ENCODE peak calls at places on chromosomes 4 and X, in five cellular contexts. One of them, this sample, is unnamed.

GRCh38 chrX:47080215-47080914 is 2.1 kb downstream of the RGN start:
- DNase-seq in astrocyte of the spinal cord: no peak
- DNase-seq in retinal pigment epithelial cell: no peak
- DNase-seq in hepatocyte: no peak
- DNase-seq in IMR-90: no peak
- DNase-seq in this sample: no peak

GRCh38 chrX:107324493-107325310 is 118.3 kb downstream of the DNAAF6 start:
- DNase-seq in astrocyte of the spinal cord: peak
- DNase-seq in retinal pigment epithelial cell: peak
- DNase-seq in hepatocyte: peak
- DNase-seq in IMR-90: peak
- DNase-seq in this sample: peak

GRCh38 chrX:40108084-40108958 is 10.6 kb upstream of the BCOR start:
- DNase-seq in astrocyte of the spinal cord: peak
- DNase-seq in retinal pigment epithelial cell: no peak
- DNase-seq in hepatocyte: peak
- DNase-seq in IMR-90: no peak
- DNase-seq in this sample: no peak

GRCh38 chr4:94076498-94076897 is 131.2 kb upstream of the SMARCAD1 start:
- DNase-seq in astrocyte of the spinal cord: no peak
- DNase-seq in retinal pigment epithelial cell: no peak
- DNase-seq in hepatocyte: no peak
- DNase-seq in IMR-90: no peak
- DNase-seq in this sample: no peak

GRCh38 chr4:3521621-3522325 is 10.4 kb downstream of the LRPAP1 start:
- DNase-seq in astrocyte of the spinal cord: no peak
- DNase-seq in retinal pigment epithelial cell: no peak
- DNase-seq in hepatocyte: no peak
- DNase-seq in IMR-90: no peak
- DNase-seq in this sample: no peak

GRCh38 chr4:3661989-3662388 is 104.2 kb upstream of the ADRA2C start:
- DNase-seq in astrocyte of the spinal cord: no peak
- DNase-seq in retinal pigment epithelial cell: no peak
- DNase-seq in hepatocyte: no peak
- DNase-seq in IMR-90: no peak
- DNase-seq in this sample: no peak

GRCh38 chr4:163649557-163650091 is 155.1 kb downstream of the TMA16 start:
- DNase-seq in astrocyte of the spinal cord: no peak
- DNase-seq in retinal pigment epithelial cell: no peak
- DNase-seq in hepatocyte: no peak
- DNase-seq in IMR-90: no peak
- DNase-seq in this sample: no peak

GRCh38 chr4:1090036-1090435 is 23.3 kb downstream of the RNF212 start:
- DNase-seq in astrocyte of the spinal cord: no peak
- DNase-seq in retinal pigment epithelial cell: no peak
- DNase-seq in hepatocyte: no peak
- DNase-seq in IMR-90: no peak
- DNase-seq in this sample: no peak

GRCh38 chrX:155094468-155095061 is 23.3 kb downstream of the BRCC3 start:
- DNase-seq in astrocyte of the spinal cord: peak
- DNase-seq in retinal pigment epithelial cell: no peak
- DNase-seq in hepatocyte: peak
- DNase-seq in IMR-90: peak
- DNase-seq in this sample: peak

GRCh38 chrX:110563276-110563675 is 204.6 kb downstream of the RTL9 start:
- DNase-seq in astrocyte of the spinal cord: peak
- DNase-seq in retinal pigment epithelial cell: no peak
- DNase-seq in hepatocyte: no peak
- DNase-seq in IMR-90: no peak
- DNase-seq in this sample: no peak

GRCh38 chr4:175787948-175788347 is 24.1 kb downstream of the GPM6A start:
- DNase-seq in astrocyte of the spinal cord: no peak
- DNase-seq in retinal pigment epithelial cell: no peak
- DNase-seq in hepatocyte: no peak
- DNase-seq in IMR-90: no peak
- DNase-seq in this sample: no peak

GRCh38 chrX:106581856-106582255 is 29.9 kb upstream of the RADX start:
- DNase-seq in astrocyte of the spinal cord: no peak
- DNase-seq in retinal pigment epithelial cell: no peak
- DNase-seq in hepatocyte: no peak
- DNase-seq in IMR-90: no peak
- DNase-seq in this sample: no peak

GRCh38 chr4:137819964-137820383 is 287.7 kb upstream of the PCDH18 start:
- DNase-seq in astrocyte of the spinal cord: peak
- DNase-seq in retinal pigment epithelial cell: peak
- DNase-seq in hepatocyte: peak
- DNase-seq in IMR-90: peak
- DNase-seq in this sample: peak

GRCh38 chr4:114924311-114924710 is 189.1 kb downstream of the NDST4 start:
- DNase-seq in astrocyte of the spinal cord: peak
- DNase-seq in retinal pigment epithelial cell: no peak
- DNase-seq in hepatocyte: no peak
- DNase-seq in IMR-90: no peak
- DNase-seq in this sample: no peak

GRCh38 chrX:71543316-71543715 is 10.4 kb downstream of the OGT start:
- DNase-seq in astrocyte of the spinal cord: peak
- DNase-seq in retinal pigment epithelial cell: peak
- DNase-seq in hepatocyte: peak
- DNase-seq in IMR-90: peak
- DNase-seq in this sample: peak

GRCh38 chrX:71542825-71543224 is 9.9 kb downstream of the OGT start:
- DNase-seq in astrocyte of the spinal cord: no peak
- DNase-seq in retinal pigment epithelial cell: no peak
- DNase-seq in hepatocyte: no peak
- DNase-seq in IMR-90: no peak
- DNase-seq in this sample: no peak

GRCh38 chrX:71542411-71542810 is 9.5 kb downstream of the OGT start:
- DNase-seq in astrocyte of the spinal cord: peak
- DNase-seq in retinal pigment epithelial cell: no peak
- DNase-seq in hepatocyte: no peak
- DNase-seq in IMR-90: peak
- DNase-seq in this sample: peak

GRCh38 chrX:71541546-71542022 is 8.7 kb downstream of the OGT start:
- DNase-seq in astrocyte of the spinal cord: peak
- DNase-seq in retinal pigment epithelial cell: no peak
- DNase-seq in hepatocyte: no peak
- DNase-seq in IMR-90: peak
- DNase-seq in this sample: peak

GRCh38 chrX:71540801-71541545 is 8.1 kb downstream of the OGT start:
- DNase-seq in astrocyte of the spinal cord: no peak
- DNase-seq in retinal pigment epithelial cell: no peak
- DNase-seq in hepatocyte: no peak
- DNase-seq in IMR-90: no peak
- DNase-seq in this sample: no peak
- H3K4me3 ChIP-seq in astrocyte of the spinal cord: no peak
- H3K4me3 ChIP-seq in retinal pigment epithelial cell: no peak
- H3K4me3 ChIP-seq in hepatocyte: no peak
- H3K4me3 ChIP-seq in IMR-90: no peak
- H3K4me3 ChIP-seq in this sample: no peak

DNA sequence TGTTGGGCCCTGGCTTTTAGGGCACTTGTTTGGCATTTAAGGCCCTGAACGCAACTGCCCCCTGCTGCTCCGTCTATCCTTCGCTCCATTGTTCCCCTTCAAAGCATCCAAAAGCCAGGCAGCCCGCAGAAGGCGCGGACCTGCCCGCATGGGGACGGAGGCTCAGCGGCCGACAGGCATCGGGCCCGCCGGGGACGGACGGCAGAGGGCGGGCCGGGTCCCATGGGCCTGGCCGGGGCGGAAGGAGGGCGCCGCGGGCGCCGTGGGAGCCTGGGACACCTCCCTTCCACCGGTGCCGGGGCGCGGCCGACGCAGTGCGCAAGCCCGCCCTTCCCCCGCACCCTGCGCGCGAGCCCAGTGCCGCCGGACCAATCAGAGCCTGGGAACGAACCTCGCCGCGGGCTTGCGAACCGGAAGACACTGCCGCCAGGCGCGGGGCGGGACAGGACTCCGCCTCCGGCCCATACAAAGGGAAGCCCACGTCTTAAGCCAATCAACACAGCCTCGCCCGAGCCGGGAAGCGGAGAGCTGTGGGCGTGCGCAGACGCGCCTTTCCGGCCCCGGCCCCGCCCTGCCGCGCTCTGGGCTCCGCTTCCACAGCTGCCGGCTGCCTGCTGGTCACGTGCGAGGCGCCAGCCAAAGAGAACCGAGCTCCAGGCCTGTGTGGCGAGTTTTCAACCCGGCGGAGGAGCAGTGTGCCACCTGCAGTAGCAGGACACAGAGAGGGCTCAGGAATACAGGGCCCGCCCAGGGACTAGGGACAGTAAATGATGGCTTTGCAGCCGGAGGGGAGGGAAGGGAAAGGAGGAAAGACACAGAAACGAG is 2.1 kb upstream of the ARHGAP4 start:
- DNase-seq in astrocyte of the spinal cord: peak
- DNase-seq in retinal pigment epithelial cell: peak
- DNase-seq in hepatocyte: peak
- DNase-seq in IMR-90: peak
- DNase-seq in this sample: peak
- TF ChIP-seq CTCF in astrocyte of the spinal cord: peak
- TF ChIP-seq CTCF in retinal pigment epithelial cell: peak
- TF ChIP-seq CTCF in hepatocyte: peak
- TF ChIP-seq CTCF in IMR-90: no peak
- TF ChIP-seq CTCF in this sample: no peak

GRCh38 chrX:71107245-71107644 is 705 bp upstream of the CXorf65 start:
- DNase-seq in astrocyte of the spinal cord: no peak
- DNase-seq in retinal pigment epithelial cell: no peak
- DNase-seq in hepatocyte: no peak
- DNase-seq in IMR-90: no peak
- DNase-seq in this sample: no peak

GRCh38 chrX:71111141-71111843 is at the start of gene IL2RG:
- DNase-seq in astrocyte of the spinal cord: no peak
- DNase-seq in retinal pigment epithelial cell: no peak
- DNase-seq in hepatocyte: peak
- DNase-seq in IMR-90: no peak
- DNase-seq in this sample: no peak

GRCh38 chrX:71107762-71108360 is 1.3 kb upstream of the CXorf65 start:
- DNase-seq in astrocyte of the spinal cord: no peak
- DNase-seq in retinal pigment epithelial cell: no peak
- DNase-seq in hepatocyte: no peak
- DNase-seq in IMR-90: no peak
- DNase-seq in this sample: no peak

GRCh38 chrX:71117358-71117757 is 1.0 kb upstream of the MED12 start:
- DNase-seq in astrocyte of the spinal cord: no peak
- DNase-seq in retinal pigment epithelial cell: no peak
- DNase-seq in hepatocyte: no peak
- DNase-seq in IMR-90: no peak
- DNase-seq in this sample: no peak

GRCh38 chrX:71111851-71112468 is 583 bp upstream of the IL2RG start:
- DNase-seq in astrocyte of the spinal cord: no peak
- DNase-seq in retinal pigment epithelial cell: no peak
- DNase-seq in hepatocyte: no peak
- DNase-seq in IMR-90: no peak
- DNase-seq in this sample: no peak
- H3K4me3 ChIP-seq in astrocyte of the spinal cord: no peak
- H3K4me3 ChIP-seq in retinal pigment epithelial cell: no peak
- H3K4me3 ChIP-seq in hepatocyte: no peak
- H3K4me3 ChIP-seq in IMR-90: no peak
- H3K4me3 ChIP-seq in this sample: no peak

DNA sequence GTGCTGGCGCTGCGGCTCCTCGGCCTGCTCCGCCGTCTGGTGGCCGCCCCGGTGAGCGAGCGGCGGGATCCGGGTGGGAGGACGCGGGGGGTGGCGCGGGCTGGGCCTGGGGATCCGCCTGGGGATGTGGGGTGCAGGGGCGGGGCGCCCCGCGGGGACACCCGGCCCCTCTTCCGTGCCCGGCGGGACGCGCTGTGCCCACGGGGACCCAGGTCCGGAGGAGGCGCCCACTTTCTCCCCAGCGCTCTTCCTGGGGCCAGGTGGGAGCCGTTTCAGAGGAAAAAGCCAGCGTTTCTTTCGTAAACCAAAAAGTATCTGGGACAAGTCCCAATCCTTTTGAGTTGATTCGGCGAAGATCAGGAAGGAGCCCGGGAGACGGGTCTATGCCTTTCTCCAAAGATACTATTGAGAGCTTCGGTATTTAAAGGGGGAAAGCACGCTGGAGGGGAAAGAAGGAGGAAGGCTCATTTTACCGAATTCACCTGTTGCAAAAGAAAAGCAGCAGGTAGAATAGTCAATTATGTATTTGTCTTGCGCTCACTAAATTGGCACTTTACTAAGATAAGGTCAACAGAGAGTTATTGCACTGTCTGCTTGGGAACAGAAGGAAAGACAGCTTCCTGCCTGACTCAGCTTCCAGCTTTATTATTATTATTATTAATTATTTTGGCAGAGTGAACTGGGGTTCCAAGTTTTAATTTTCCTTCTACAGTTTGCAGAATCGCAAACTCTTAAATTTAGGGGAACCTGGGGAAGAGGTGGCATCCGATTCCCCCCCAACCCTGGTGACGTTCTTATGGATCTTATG is 81.5 kb upstream of the CD99 start:
- DNase-seq in astrocyte of the spinal cord: peak
- DNase-seq in retinal pigment epithelial cell: no peak
- DNase-seq in hepatocyte: no peak
- DNase-seq in IMR-90: peak
- DNase-seq in this sample: peak
- TF ChIP-seq CTCF in astrocyte of the spinal cord: no peak
- TF ChIP-seq CTCF in retinal pigment epithelial cell: no peak
- TF ChIP-seq CTCF in hepatocyte: peak
- TF ChIP-seq CTCF in IMR-90: no peak
- TF ChIP-seq CTCF in this sample: no peak

GRCh38 chrX:46015653-46016052 is 529.6 kb downstream of the ZNF674 start:
- DNase-seq in astrocyte of the spinal cord: no peak
- DNase-seq in retinal pigment epithelial cell: no peak
- DNase-seq in hepatocyte: no peak
- DNase-seq in IMR-90: no peak
- DNase-seq in this sample: no peak
- H3K4me3 ChIP-seq in astrocyte of the spinal cord: no peak
- H3K4me3 ChIP-seq in retinal pigment epithelial cell: no peak
- H3K4me3 ChIP-seq in hepatocyte: no peak
- H3K4me3 ChIP-seq in IMR-90: no peak
- H3K4me3 ChIP-seq in this sample: no peak

DNA sequence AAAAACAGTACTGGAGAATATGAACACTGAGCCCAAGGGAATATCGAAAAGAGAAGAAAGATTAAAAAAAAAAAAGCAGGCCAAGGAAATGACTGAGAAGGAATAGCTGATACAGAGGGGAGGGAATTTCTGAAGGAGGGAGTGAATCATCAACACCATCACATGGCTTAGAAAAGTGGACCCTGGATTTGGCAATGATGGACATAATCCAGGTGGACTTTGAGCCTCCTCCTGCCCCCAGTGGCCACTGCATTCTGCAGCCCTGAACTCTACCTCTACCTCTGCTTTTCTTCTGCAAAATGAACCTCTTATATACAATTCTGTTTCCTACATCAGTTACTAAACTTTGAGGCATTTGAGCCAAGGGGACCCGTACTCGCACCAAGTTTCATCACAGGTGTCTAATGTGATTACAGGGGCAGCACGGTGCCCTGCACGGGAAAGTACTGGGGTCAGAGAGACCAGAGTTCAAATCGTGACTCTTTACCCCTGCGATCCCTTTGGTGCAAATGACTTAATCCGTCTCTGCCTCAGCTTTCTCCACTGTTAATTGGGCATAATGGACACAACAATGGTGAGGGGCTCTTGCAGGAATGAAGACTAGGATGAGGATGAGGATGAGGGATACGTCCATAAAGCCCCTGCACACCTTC is 1.1 kb downstream of the OCIAD2 start:
- DNase-seq in astrocyte of the spinal cord: peak
- DNase-seq in retinal pigment epithelial cell: peak
- DNase-seq in hepatocyte: peak
- DNase-seq in IMR-90: peak
- DNase-seq in this sample: no peak
- TF ChIP-seq CTCF in astrocyte of the spinal cord: peak
- TF ChIP-seq CTCF in retinal pigment epithelial cell: peak
- TF ChIP-seq CTCF in hepatocyte: no peak
- TF ChIP-seq CTCF in IMR-90: no peak
- TF ChIP-seq CTCF in this sample: no peak

GRCh38 chr4:6343950-6344408 is 74.3 kb downstream of the WFS1 start:
- DNase-seq in astrocyte of the spinal cord: peak
- DNase-seq in retinal pigment epithelial cell: no peak
- DNase-seq in hepatocyte: peak
- DNase-seq in IMR-90: peak
- DNase-seq in this sample: no peak
- H3K4me3 ChIP-seq in astrocyte of the spinal cord: no peak
- H3K4me3 ChIP-seq in retinal pigment epithelial cell: no peak
- H3K4me3 ChIP-seq in hepatocyte: no peak
- H3K4me3 ChIP-seq in IMR-90: no peak
- H3K4me3 ChIP-seq in this sample: no peak

This sample was measured in fibroblast of villous mesenchyme.